ENCODE peak calls at places on chromosomes 11 and 22, in four cellular contexts. L, Y, O and C are unnamed samples.

GRCh38 chr11:102171101-102171500 is 60.9 kb downstream of the YAP1 start:
- ATAC-seq in L (no peak), Y (no peak), O (no peak), C (peak; percentile 69)

GRCh38 chr11:22808559-22809197 is 20.9 kb downstream of the SVIP start:
- ATAC-seq in L (no peak), Y (no peak), O (no peak), C (no peak)

GRCh38 chr22:46062971-46063631 is 86.1 kb upstream of the WNT7B start:
- ATAC-seq in L (no peak), Y (no peak), O (no peak), C (no peak)

GRCh38 chr11:35564246-35564595 is 38.8 kb upstream of the PAMR1 start:
- ATAC-seq in L (no peak), Y (no peak), O (no peak), C (no peak)

GRCh38 chr11:68090706-68091105 is 30.5 kb downstream of the CHKA start:
- ATAC-seq in L (no peak), Y (no peak), O (peak; percentile 53), C (no peak)

GRCh38 chr11:128878455-128878854 is 11.4 kb upstream of the KCNJ1 start:
- ATAC-seq in L (no peak), Y (no peak), O (no peak), C (no peak)

GRCh38 chr22:37426532-37427127 is 649 bp downstream of the ELFN2 start:
- ATAC-seq in L (no peak), Y (no peak), O (no peak), C (no peak)

GRCh38 chr11:78248903-78249302 is 60.2 kb downstream of the USP35 start:
- ATAC-seq in L (no peak), Y (no peak), O (no peak), C (no peak)

GRCh38 chr11:101096036-101096704 is 33.4 kb downstream of the PGR start:
- ATAC-seq in L (no peak), Y (no peak), O (no peak), C (no peak)

GRCh38 chr11:128658499-128658898 is 35.4 kb upstream of the FLI1 start:
- ATAC-seq in L (no peak), Y (no peak), O (no peak), C (no peak)

GRCh38 chr11:68838572-68838964 is 3.1 kb downstream of the CPT1A start:
- ATAC-seq in L (peak; percentile 11), Y (no peak), O (no peak), C (no peak)

GRCh38 chr11:60396790-60397189 is 531 bp downstream of the MS4A14 start:
- ATAC-seq in L (no peak), Y (no peak), O (no peak), C (no peak)

GRCh38 chr11:111702623-111703022 is 63.6 kb downstream of the PPP2R1B start:
- ATAC-seq in L (no peak), Y (no peak), O (no peak), C (no peak)

GRCh38 chr22:35329114-35329847 is 29.6 kb downstream of the TOM1 start:
- ATAC-seq in L (no peak), Y (no peak), O (no peak), C (no peak)

GRCh38 chr11:107720305-107720775 is 8.5 kb upstream of the SLN start:
- ATAC-seq in L (no peak), Y (no peak), O (no peak), C (no peak)

GRCh38 chr11:128942807-128943430 is at the start of gene TP53AIP1:
- ATAC-seq in L (no peak), Y (no peak), O (no peak), C (no peak)

GRCh38 chr11:119709171-119709570 is 19.8 kb downstream of the NECTIN1 start:
- ATAC-seq in L (no peak), Y (no peak), O (no peak), C (no peak)

GRCh38 chr11:13333456-13333957 is 55.9 kb downstream of the BMAL1 start:
- ATAC-seq in L (peak; percentile 44), Y (no peak), O (no peak), C (peak; percentile 7)

GRCh38 chr22:30778261-30778660 is 83.6 kb downstream of the OSBP2 start:
- ATAC-seq in L (no peak), Y (no peak), O (no peak), C (no peak)

GRCh38 chr11:36346562-36347383 is 50.7 kb downstream of the PRR5L start:
- ATAC-seq in L (no peak), Y (no peak), O (no peak), C (no peak)

GRCh38 chr11:126466288-126467045 is 111.0 kb downstream of the ST3GAL4 start:
- ATAC-seq in L (no peak), Y (no peak), O (no peak), C (no peak)

DNA sequence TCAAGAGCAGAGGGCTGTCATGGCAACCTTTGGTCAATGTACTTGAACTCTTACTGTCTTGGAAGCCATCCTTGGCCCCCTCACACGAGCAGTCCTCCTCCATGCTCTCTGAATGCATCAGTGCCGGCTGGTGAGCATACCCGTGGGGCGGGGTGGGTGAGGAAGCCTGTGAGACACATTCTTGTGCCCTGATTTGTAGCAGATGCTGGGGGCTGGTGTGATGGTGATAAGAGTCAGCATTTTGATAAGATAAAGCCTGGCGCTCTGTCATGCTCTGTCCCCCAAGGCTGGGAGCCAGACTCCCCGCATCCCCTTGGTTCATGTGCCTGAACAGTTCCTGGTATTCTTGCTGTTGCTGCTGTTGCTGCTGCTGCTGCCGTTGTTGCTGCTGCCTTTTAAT is 20.5 kb upstream of the APOA1 start:
- ATAC-seq in L (no peak), Y (no peak), O (no peak), C (no peak)
- TF ChIP-seq POLR2AphosphoS5 in L (no peak), Y (no peak), O (no peak), C (no peak)

GRCh38 chr11:9072790-9073189 is 18.6 kb downstream of the SCUBE2 start:
- ATAC-seq in L (no peak), Y (no peak), O (no peak), C (no peak)
- H3K27ac ChIP-seq in L (no peak overlapping the region), Y (no peak overlapping the region), O (no peak overlapping the region), C (no peak overlapping the region)

DNA sequence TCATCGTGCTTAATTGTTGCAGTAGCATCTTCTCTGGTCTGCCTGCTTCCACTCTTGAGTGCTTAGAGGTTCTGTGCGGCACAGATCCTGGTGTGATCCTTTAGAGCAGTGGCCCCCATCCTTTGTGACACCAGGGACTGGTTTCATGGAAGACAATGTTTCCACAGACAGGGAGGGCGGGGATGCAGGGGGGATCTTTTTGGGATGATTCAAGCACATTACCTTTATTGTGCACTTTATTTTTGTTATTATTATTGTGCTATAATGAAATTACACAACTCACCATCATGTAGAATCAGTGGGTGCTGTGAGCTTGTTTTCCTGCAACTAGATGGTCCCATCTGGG is 76.8 kb upstream of the SHANK2 start:
- ATAC-seq in L (no peak), Y (no peak), O (no peak), C (no peak)
- TF ChIP-seq CTCF in L (no peak), Y (no peak), O (no peak), C (no peak)

GRCh38 chr11:65492387-65492636 is 6.5 kb upstream of the MALAT1 start:
- ATAC-seq in L (no peak), Y (no peak), O (no peak), C (no peak)

GRCh38 chr11:65491163-65491465 is 7.7 kb upstream of the MALAT1 start:
- ATAC-seq in L (no peak), Y (no peak), O (no peak), C (no peak)

GRCh38 chr11:65493367-65494176 is 5.3 kb upstream of the MALAT1 start:
- ATAC-seq in L (no peak), Y (peak; percentile 4), O (no peak), C (peak; percentile 27)

GRCh38 chr11:65491614-65492386 is 7.0 kb upstream of the MALAT1 start:
- ATAC-seq in L (peak; percentile 8), Y (peak; percentile 44), O (peak; percentile 43), C (peak; percentile 20)

DNA sequence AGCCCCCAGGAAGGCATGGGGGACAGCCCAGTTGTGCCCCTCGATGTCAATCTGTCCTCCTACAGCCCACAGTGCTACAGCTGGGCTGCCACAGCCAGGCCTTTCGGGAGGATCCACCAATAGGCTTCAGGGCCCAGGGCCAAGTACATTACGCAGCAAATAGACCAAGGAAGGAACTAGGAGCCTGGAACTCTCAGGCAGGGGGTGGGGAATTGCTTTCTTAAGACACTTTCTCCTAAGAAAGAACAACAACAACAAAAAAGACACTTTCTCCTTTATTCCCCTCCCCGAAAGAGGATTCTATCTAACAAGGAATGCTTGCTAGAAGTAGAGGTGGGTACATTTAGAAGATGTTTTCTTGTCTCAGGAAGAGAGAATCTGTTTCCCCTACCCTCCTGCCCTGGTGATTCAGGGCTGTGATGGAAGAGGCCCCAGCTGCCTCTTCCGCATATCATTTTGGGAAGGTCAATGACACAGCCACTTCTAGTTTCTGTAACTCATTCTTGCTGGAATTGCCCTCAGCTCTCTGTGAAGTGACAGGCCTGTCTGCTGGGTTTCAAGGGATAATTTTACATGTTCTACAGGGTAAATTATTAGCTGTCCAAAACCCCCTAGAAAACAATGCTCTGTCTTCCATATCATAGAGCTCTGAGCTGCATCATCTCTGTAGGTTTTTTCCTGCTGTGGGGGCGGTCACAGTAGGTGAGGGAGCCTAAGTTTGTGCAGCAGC is 6.0 kb upstream of the MALAT1 start:
- ATAC-seq in L (no peak), Y (peak; percentile 46), O (peak; percentile 6), C (peak; percentile 44)
- TF ChIP-seq POLR2AphosphoS5 in L (no peak), Y (no peak), O (peak; percentile 9), C (peak; percentile 95)

DNA sequence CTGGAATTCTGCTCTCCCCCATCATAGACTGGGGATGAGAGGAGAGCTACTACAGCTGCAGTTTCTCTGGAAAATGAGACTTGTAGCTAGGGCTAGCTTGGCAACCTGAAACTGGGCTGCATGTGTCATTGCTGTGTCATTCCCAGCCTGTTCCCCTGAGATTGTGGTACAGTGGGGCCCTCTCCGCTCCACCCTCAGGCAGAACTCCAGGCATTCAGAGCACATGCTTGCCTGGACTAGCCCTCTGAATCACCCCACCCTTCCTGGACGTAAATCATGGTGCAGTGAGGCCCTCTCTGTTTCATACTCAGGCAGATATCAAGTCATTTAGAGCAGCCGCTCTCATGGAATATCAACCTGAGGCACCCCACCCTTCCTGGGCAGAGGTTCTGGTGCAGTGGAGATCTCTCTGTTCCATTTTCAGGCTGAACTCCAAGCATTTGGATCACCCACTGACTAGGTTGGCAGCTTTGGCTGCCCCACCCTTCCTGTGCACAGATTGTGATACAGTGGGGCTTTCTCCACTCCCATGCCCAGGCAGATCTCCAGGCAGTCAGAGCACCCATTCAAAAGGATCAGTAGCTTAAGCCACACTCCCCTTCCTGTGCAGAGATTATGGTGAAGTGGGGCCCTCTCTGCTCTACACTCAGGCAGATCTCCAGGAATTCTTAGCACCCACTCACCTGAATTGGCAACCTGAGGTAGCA is 274.4 kb downstream of the C11orf87 start:
- ATAC-seq in L (no peak), Y (no peak), O (no peak), C (no peak)
- H3K27ac ChIP-seq in L (no peak overlapping the region), Y (no peak overlapping the region), O (no peak overlapping the region), C (no peak overlapping the region)